ENCODE peak calls at places on chromosomes 7 and 10, in ten cellular contexts. One of them, this sample, is unnamed.

GRCh38 chr10:92907280-92907679 is 59.0 kb downstream of the EXOC6 start:
- DNase-seq in upper lobe of left lung: no peak
- DNase-seq in neuronal stem cell: no peak
- DNase-seq in GM12878: no peak
- DNase-seq in fibroblast of lung: no peak
- DNase-seq in OCI-LY7: no peak
- DNase-seq in endodermal cell: no peak
- DNase-seq in CD4-positive, CD25-positive, alpha-beta regulatory T cell: no peak
- DNase-seq in tibial artery: no peak
- DNase-seq in HCT116: no peak
- DNase-seq in this sample: no peak

GRCh38 chr10:33483124-33483794 is 148.8 kb upstream of the NRP1 start:
- DNase-seq in upper lobe of left lung: no peak
- DNase-seq in neuronal stem cell: peak
- DNase-seq in GM12878: no peak
- DNase-seq in fibroblast of lung: no peak
- DNase-seq in OCI-LY7: no peak
- DNase-seq in endodermal cell: no peak
- DNase-seq in CD4-positive, CD25-positive, alpha-beta regulatory T cell: no peak
- DNase-seq in tibial artery: no peak
- DNase-seq in HCT116: no peak
- DNase-seq in this sample: no peak

GRCh38 chr10:91200314-91201212 is 19.9 kb upstream of the PCGF5 start:
- DNase-seq in upper lobe of left lung: no peak
- DNase-seq in neuronal stem cell: no peak
- DNase-seq in GM12878: no peak
- DNase-seq in fibroblast of lung: no peak
- DNase-seq in OCI-LY7: no peak
- DNase-seq in endodermal cell: no peak
- DNase-seq in CD4-positive, CD25-positive, alpha-beta regulatory T cell: no peak
- DNase-seq in tibial artery: no peak
- DNase-seq in HCT116: no peak
- DNase-seq in this sample: no peak

GRCh38 chr7:33044986-33045385 is 17.6 kb downstream of the NT5C3A start:
- DNase-seq in upper lobe of left lung: no peak
- DNase-seq in neuronal stem cell: no peak
- DNase-seq in GM12878: no peak
- DNase-seq in fibroblast of lung: no peak
- DNase-seq in OCI-LY7: no peak
- DNase-seq in endodermal cell: no peak
- DNase-seq in CD4-positive, CD25-positive, alpha-beta regulatory T cell: no peak
- DNase-seq in tibial artery: no peak
- DNase-seq in HCT116: no peak
- DNase-seq in this sample: no peak

GRCh38 chr10:7579681-7580080 is 87.1 kb downstream of the ITIH5 start:
- DNase-seq in upper lobe of left lung: peak
- DNase-seq in neuronal stem cell: no peak
- DNase-seq in GM12878: no peak
- DNase-seq in fibroblast of lung: no peak
- DNase-seq in OCI-LY7: no peak
- DNase-seq in endodermal cell: no peak
- DNase-seq in CD4-positive, CD25-positive, alpha-beta regulatory T cell: no peak
- DNase-seq in tibial artery: no peak
- DNase-seq in HCT116: no peak
- DNase-seq in this sample: no peak

GRCh38 chr10:31962826-31963597 is 34.4 kb upstream of the ARHGAP12 start:
- DNase-seq in upper lobe of left lung: no peak
- DNase-seq in neuronal stem cell: no peak
- DNase-seq in GM12878: no peak
- DNase-seq in fibroblast of lung: no peak
- DNase-seq in OCI-LY7: no peak
- DNase-seq in endodermal cell: no peak
- DNase-seq in CD4-positive, CD25-positive, alpha-beta regulatory T cell: no peak
- DNase-seq in tibial artery: no peak
- DNase-seq in HCT116: no peak
- DNase-seq in this sample: no peak

GRCh38 chr10:110610308-110610774 is 33.8 kb upstream of the RBM20 start:
- DNase-seq in upper lobe of left lung: no peak
- DNase-seq in neuronal stem cell: peak
- DNase-seq in GM12878: peak
- DNase-seq in fibroblast of lung: peak
- DNase-seq in OCI-LY7: peak
- DNase-seq in endodermal cell: peak
- DNase-seq in CD4-positive, CD25-positive, alpha-beta regulatory T cell: peak
- DNase-seq in tibial artery: no peak
- DNase-seq in HCT116: peak
- DNase-seq in this sample: peak

GRCh38 chr7:151697515-151697895 is 177.8 kb upstream of the RHEB start:
- DNase-seq in upper lobe of left lung: no peak
- DNase-seq in neuronal stem cell: no peak
- DNase-seq in GM12878: no peak
- DNase-seq in fibroblast of lung: no peak
- DNase-seq in OCI-LY7: no peak
- DNase-seq in endodermal cell: no peak
- DNase-seq in CD4-positive, CD25-positive, alpha-beta regulatory T cell: no peak
- DNase-seq in tibial artery: no peak
- DNase-seq in HCT116: no peak
- DNase-seq in this sample: no peak

GRCh38 chr10:10818082-10818481 is 199.6 kb upstream of the CELF2 start:
- DNase-seq in upper lobe of left lung: no peak
- DNase-seq in neuronal stem cell: no peak
- DNase-seq in GM12878: no peak
- DNase-seq in fibroblast of lung: peak
- DNase-seq in OCI-LY7: no peak
- DNase-seq in endodermal cell: no peak
- DNase-seq in CD4-positive, CD25-positive, alpha-beta regulatory T cell: no peak
- DNase-seq in tibial artery: peak
- DNase-seq in HCT116: no peak
- DNase-seq in this sample: no peak

GRCh38 chr7:2195403-2196246 is 37.1 kb downstream of the MAD1L1 start:
- DNase-seq in upper lobe of left lung: no peak
- DNase-seq in neuronal stem cell: no peak
- DNase-seq in GM12878: no peak
- DNase-seq in fibroblast of lung: no peak
- DNase-seq in OCI-LY7: no peak
- DNase-seq in endodermal cell: no peak
- DNase-seq in CD4-positive, CD25-positive, alpha-beta regulatory T cell: no peak
- DNase-seq in tibial artery: no peak
- DNase-seq in HCT116: no peak
- DNase-seq in this sample: no peak

GRCh38 chr10:21510218-21511070 is 15.0 kb downstream of the SKIDA1 start:
- DNase-seq in upper lobe of left lung: peak
- DNase-seq in neuronal stem cell: peak
- DNase-seq in GM12878: no peak
- DNase-seq in fibroblast of lung: peak
- DNase-seq in OCI-LY7: no peak
- DNase-seq in endodermal cell: peak
- DNase-seq in CD4-positive, CD25-positive, alpha-beta regulatory T cell: no peak
- DNase-seq in tibial artery: no peak
- DNase-seq in HCT116: no peak
- DNase-seq in this sample: no peak

GRCh38 chr7:50476953-50477625 is 26.9 kb upstream of the FIGNL1 start:
- DNase-seq in upper lobe of left lung: no peak
- DNase-seq in neuronal stem cell: no peak
- DNase-seq in GM12878: no peak
- DNase-seq in fibroblast of lung: no peak
- DNase-seq in OCI-LY7: no peak
- DNase-seq in endodermal cell: no peak
- DNase-seq in CD4-positive, CD25-positive, alpha-beta regulatory T cell: no peak
- DNase-seq in tibial artery: no peak
- DNase-seq in HCT116: no peak
- DNase-seq in this sample: no peak

GRCh38 chr7:50474382-50475155 is 24.4 kb upstream of the FIGNL1 start:
- DNase-seq in upper lobe of left lung: no peak
- DNase-seq in neuronal stem cell: no peak
- DNase-seq in GM12878: no peak
- DNase-seq in fibroblast of lung: no peak
- DNase-seq in OCI-LY7: no peak
- DNase-seq in endodermal cell: no peak
- DNase-seq in CD4-positive, CD25-positive, alpha-beta regulatory T cell: no peak
- DNase-seq in tibial artery: no peak
- DNase-seq in HCT116: no peak
- DNase-seq in this sample: no peak

GRCh38 chr7:50475340-50475739 is 25.2 kb upstream of the FIGNL1 start:
- DNase-seq in upper lobe of left lung: no peak
- DNase-seq in neuronal stem cell: no peak
- DNase-seq in GM12878: no peak
- DNase-seq in fibroblast of lung: no peak
- DNase-seq in OCI-LY7: no peak
- DNase-seq in endodermal cell: peak
- DNase-seq in CD4-positive, CD25-positive, alpha-beta regulatory T cell: no peak
- DNase-seq in tibial artery: no peak
- DNase-seq in HCT116: no peak
- DNase-seq in this sample: no peak

GRCh38 chr7:50479743-50480517 is 29.8 kb upstream of the FIGNL1 start:
- DNase-seq in upper lobe of left lung: no peak
- DNase-seq in neuronal stem cell: no peak
- DNase-seq in GM12878: no peak
- DNase-seq in fibroblast of lung: no peak
- DNase-seq in OCI-LY7: no peak
- DNase-seq in endodermal cell: no peak
- DNase-seq in CD4-positive, CD25-positive, alpha-beta regulatory T cell: no peak
- DNase-seq in tibial artery: no peak
- DNase-seq in HCT116: no peak
- DNase-seq in this sample: no peak

GRCh38 chr7:50477640-50478039 is 27.5 kb upstream of the FIGNL1 start:
- DNase-seq in upper lobe of left lung: no peak
- DNase-seq in neuronal stem cell: no peak
- DNase-seq in GM12878: no peak
- DNase-seq in fibroblast of lung: peak
- DNase-seq in OCI-LY7: no peak
- DNase-seq in endodermal cell: no peak
- DNase-seq in CD4-positive, CD25-positive, alpha-beta regulatory T cell: no peak
- DNase-seq in tibial artery: no peak
- DNase-seq in HCT116: no peak
- DNase-seq in this sample: no peak
- H3K27ac ChIP-seq in upper lobe of left lung: no peak
- H3K27ac ChIP-seq in neuronal stem cell: no peak
- H3K27ac ChIP-seq in GM12878: no peak
- H3K27ac ChIP-seq in fibroblast of lung: no peak
- H3K27ac ChIP-seq in OCI-LY7: no peak
- H3K27ac ChIP-seq in endodermal cell: no peak
- H3K27ac ChIP-seq in CD4-positive, CD25-positive, alpha-beta regulatory T cell: no peak
- H3K27ac ChIP-seq in tibial artery: no peak
- H3K27ac ChIP-seq in HCT116: no peak
- H3K27ac ChIP-seq in this sample: no peak

GRCh38 chr10:29084908-29085307 is 204.0 kb upstream of the LYZL1 start:
- DNase-seq in upper lobe of left lung: no peak
- DNase-seq in neuronal stem cell: no peak
- DNase-seq in GM12878: no peak
- DNase-seq in fibroblast of lung: no peak
- DNase-seq in OCI-LY7: no peak
- DNase-seq in endodermal cell: no peak
- DNase-seq in CD4-positive, CD25-positive, alpha-beta regulatory T cell: no peak
- DNase-seq in tibial artery: no peak
- DNase-seq in HCT116: no peak
- DNase-seq in this sample: no peak

GRCh38 chr10:29078919-29079318 is 210.0 kb upstream of the LYZL1 start:
- DNase-seq in upper lobe of left lung: no peak
- DNase-seq in neuronal stem cell: no peak
- DNase-seq in GM12878: no peak
- DNase-seq in fibroblast of lung: no peak
- DNase-seq in OCI-LY7: no peak
- DNase-seq in endodermal cell: no peak
- DNase-seq in CD4-positive, CD25-positive, alpha-beta regulatory T cell: no peak
- DNase-seq in tibial artery: no peak
- DNase-seq in HCT116: no peak
- DNase-seq in this sample: no peak

GRCh38 chr10:29081231-29081630 is 207.6 kb upstream of the LYZL1 start:
- DNase-seq in upper lobe of left lung: no peak
- DNase-seq in neuronal stem cell: no peak
- DNase-seq in GM12878: no peak
- DNase-seq in fibroblast of lung: no peak
- DNase-seq in OCI-LY7: no peak
- DNase-seq in endodermal cell: no peak
- DNase-seq in CD4-positive, CD25-positive, alpha-beta regulatory T cell: no peak
- DNase-seq in tibial artery: no peak
- DNase-seq in HCT116: no peak
- DNase-seq in this sample: no peak

GRCh38 chr10:29081971-29082699 is 206.7 kb upstream of the LYZL1 start:
- DNase-seq in upper lobe of left lung: peak
- DNase-seq in neuronal stem cell: no peak
- DNase-seq in GM12878: no peak
- DNase-seq in fibroblast of lung: no peak
- DNase-seq in OCI-LY7: no peak
- DNase-seq in endodermal cell: no peak
- DNase-seq in CD4-positive, CD25-positive, alpha-beta regulatory T cell: no peak
- DNase-seq in tibial artery: no peak
- DNase-seq in HCT116: no peak
- DNase-seq in this sample: no peak

GRCh38 chr10:29083096-29083495 is 205.8 kb upstream of the LYZL1 start:
- DNase-seq in upper lobe of left lung: peak
- DNase-seq in neuronal stem cell: no peak
- DNase-seq in GM12878: no peak
- DNase-seq in fibroblast of lung: no peak
- DNase-seq in OCI-LY7: no peak
- DNase-seq in endodermal cell: no peak
- DNase-seq in CD4-positive, CD25-positive, alpha-beta regulatory T cell: no peak
- DNase-seq in tibial artery: no peak
- DNase-seq in HCT116: no peak
- DNase-seq in this sample: no peak
- H3K4me3 ChIP-seq in upper lobe of left lung: no peak
- H3K4me3 ChIP-seq in neuronal stem cell: no peak
- H3K4me3 ChIP-seq in GM12878: no peak
- H3K4me3 ChIP-seq in fibroblast of lung: no peak
- H3K4me3 ChIP-seq in OCI-LY7: no peak
- H3K4me3 ChIP-seq in endodermal cell: no peak
- H3K4me3 ChIP-seq in CD4-positive, CD25-positive, alpha-beta regulatory T cell: no peak
- H3K4me3 ChIP-seq in tibial artery: no peak
- H3K4me3 ChIP-seq in HCT116: no peak
- H3K4me3 ChIP-seq in this sample: no peak

GRCh38 chr7:149194799-149195179 is 557 bp upstream of the ZNF282 start:
- DNase-seq in upper lobe of left lung: no peak
- DNase-seq in neuronal stem cell: no peak
- DNase-seq in GM12878: no peak
- DNase-seq in fibroblast of lung: no peak
- DNase-seq in OCI-LY7: no peak
- DNase-seq in endodermal cell: no peak
- DNase-seq in CD4-positive, CD25-positive, alpha-beta regulatory T cell: no peak
- DNase-seq in tibial artery: no peak
- DNase-seq in HCT116: no peak
- DNase-seq in this sample: no peak
- H3K27ac ChIP-seq in upper lobe of left lung: peak
- H3K27ac ChIP-seq in neuronal stem cell: no peak
- H3K27ac ChIP-seq in GM12878: no peak
- H3K27ac ChIP-seq in fibroblast of lung: no peak
- H3K27ac ChIP-seq in OCI-LY7: no peak
- H3K27ac ChIP-seq in endodermal cell: no peak
- H3K27ac ChIP-seq in CD4-positive, CD25-positive, alpha-beta regulatory T cell: no peak
- H3K27ac ChIP-seq in tibial artery: peak
- H3K27ac ChIP-seq in HCT116: peak
- H3K27ac ChIP-seq in this sample: peak

DNA sequence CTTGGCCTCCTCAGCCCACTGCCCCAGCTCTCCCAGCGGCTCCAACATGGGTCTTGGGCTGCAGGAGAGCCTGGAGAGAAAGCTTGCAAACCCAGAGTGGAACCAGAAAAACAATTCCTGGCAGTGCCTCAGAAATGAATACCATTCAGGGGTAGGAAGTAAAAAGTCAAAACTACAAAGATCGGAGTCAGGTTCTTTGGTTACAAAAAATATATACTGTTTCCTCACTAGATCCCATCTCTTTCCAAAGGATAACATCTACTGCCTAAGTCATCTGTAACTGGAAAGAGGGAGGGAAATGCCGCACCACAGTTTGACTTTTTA is 14.9 kb downstream of the CREB3L2 start:
- DNase-seq in upper lobe of left lung: peak
- DNase-seq in neuronal stem cell: no peak
- DNase-seq in GM12878: no peak
- DNase-seq in fibroblast of lung: no peak
- DNase-seq in OCI-LY7: no peak
- DNase-seq in endodermal cell: no peak
- DNase-seq in CD4-positive, CD25-positive, alpha-beta regulatory T cell: no peak
- DNase-seq in tibial artery: no peak
- DNase-seq in HCT116: no peak
- DNase-seq in this sample: no peak
- H3K4me3 ChIP-seq in upper lobe of left lung: no peak
- H3K4me3 ChIP-seq in neuronal stem cell: no peak
- H3K4me3 ChIP-seq in GM12878: peak
- H3K4me3 ChIP-seq in fibroblast of lung: peak
- H3K4me3 ChIP-seq in OCI-LY7: peak
- H3K4me3 ChIP-seq in endodermal cell: no peak
- H3K4me3 ChIP-seq in CD4-positive, CD25-positive, alpha-beta regulatory T cell: no peak
- H3K4me3 ChIP-seq in tibial artery: no peak
- H3K4me3 ChIP-seq in HCT116: no peak
- H3K4me3 ChIP-seq in this sample: peak